ENCODE peak calls at places on chromosomes 1 and 21, in ten cellular contexts. One of them, this sample, is unnamed.

GRCh38 chr1:213484758-213485157 is 433.7 kb downstream of the RPS6KC1 start:
- DNase-seq in RWPE1: no peak
- DNase-seq in activated T-cell treated with anti-CD3 and anti-CD28 coated beads for 1 hour: no peak
- DNase-seq in fibroblast of lung: no peak
- DNase-seq in caudate nucleus: no peak
- DNase-seq in RPMI7951: no peak
- DNase-seq in neural crest cell: no peak
- DNase-seq in activated CD4-positive, alpha-beta T cell treated with anti-CD3 and anti-CD28 coated beads, Interleukin-2, amount 50 U/mL, for 48 hours: no peak
- DNase-seq in IMR-90: no peak
- DNase-seq in midbrain: no peak
- DNase-seq in this sample: no peak

GRCh38 chr1:209641216-209642181 is 10.7 kb downstream of the LAMB3 start:
- DNase-seq in midbrain: peak
- DNase-seq in activated T-cell treated with anti-CD3 and anti-CD28 coated beads for 1 hour: no peak
- DNase-seq in RPMI7951: peak
- DNase-seq in caudate nucleus: peak
- DNase-seq in IMR-90: no peak
- DNase-seq in RWPE1: no peak
- DNase-seq in fibroblast of lung: peak
- DNase-seq in neural crest cell: no peak
- DNase-seq in activated CD4-positive, alpha-beta T cell treated with anti-CD3 and anti-CD28 coated beads, Interleukin-2, amount 50 U/mL, for 48 hours: no peak
- DNase-seq in this sample: peak

GRCh38 chr1:219279017-219279770 is 105.5 kb downstream of the LYPLAL1 start:
- DNase-seq in RPMI7951: no peak
- DNase-seq in RWPE1: no peak
- DNase-seq in fibroblast of lung: no peak
- DNase-seq in caudate nucleus: no peak
- DNase-seq in midbrain: no peak
- DNase-seq in activated T-cell treated with anti-CD3 and anti-CD28 coated beads for 1 hour: no peak
- DNase-seq in IMR-90: peak
- DNase-seq in neural crest cell: no peak
- DNase-seq in activated CD4-positive, alpha-beta T cell treated with anti-CD3 and anti-CD28 coated beads, Interleukin-2, amount 50 U/mL, for 48 hours: no peak
- DNase-seq in this sample: no peak

GRCh38 chr1:178241057-178241456 is 147.2 kb downstream of the RASAL2 start:
- DNase-seq in activated T-cell treated with anti-CD3 and anti-CD28 coated beads for 1 hour: no peak
- DNase-seq in RPMI7951: peak
- DNase-seq in neural crest cell: no peak
- DNase-seq in RWPE1: peak
- DNase-seq in fibroblast of lung: peak
- DNase-seq in IMR-90: peak
- DNase-seq in caudate nucleus: no peak
- DNase-seq in midbrain: no peak
- DNase-seq in activated CD4-positive, alpha-beta T cell treated with anti-CD3 and anti-CD28 coated beads, Interleukin-2, amount 50 U/mL, for 48 hours: no peak
- DNase-seq in this sample: peak

GRCh38 chr1:34831721-34832246 is 27.8 kb downstream of the SMIM12 start:
- DNase-seq in midbrain: no peak
- DNase-seq in neural crest cell: no peak
- DNase-seq in activated T-cell treated with anti-CD3 and anti-CD28 coated beads for 1 hour: no peak
- DNase-seq in activated CD4-positive, alpha-beta T cell treated with anti-CD3 and anti-CD28 coated beads, Interleukin-2, amount 50 U/mL, for 48 hours: no peak
- DNase-seq in RPMI7951: no peak
- DNase-seq in IMR-90: no peak
- DNase-seq in fibroblast of lung: no peak
- DNase-seq in RWPE1: no peak
- DNase-seq in caudate nucleus: no peak
- DNase-seq in this sample: no peak

GRCh38 chr21:25313891-25314646 is 293.2 kb downstream of the MRPL39 start:
- DNase-seq in RPMI7951: peak
- DNase-seq in midbrain: no peak
- DNase-seq in IMR-90: peak
- DNase-seq in fibroblast of lung: peak
- DNase-seq in activated CD4-positive, alpha-beta T cell treated with anti-CD3 and anti-CD28 coated beads, Interleukin-2, amount 50 U/mL, for 48 hours: no peak
- DNase-seq in caudate nucleus: no peak
- DNase-seq in activated T-cell treated with anti-CD3 and anti-CD28 coated beads for 1 hour: no peak
- DNase-seq in neural crest cell: no peak
- DNase-seq in RWPE1: peak
- DNase-seq in this sample: no peak

GRCh38 chr1:56478734-56479133 is 100.6 kb downstream of the PLPP3 start:
- DNase-seq in IMR-90: no peak
- DNase-seq in RPMI7951: no peak
- DNase-seq in RWPE1: no peak
- DNase-seq in caudate nucleus: no peak
- DNase-seq in neural crest cell: no peak
- DNase-seq in activated T-cell treated with anti-CD3 and anti-CD28 coated beads for 1 hour: no peak
- DNase-seq in fibroblast of lung: no peak
- DNase-seq in activated CD4-positive, alpha-beta T cell treated with anti-CD3 and anti-CD28 coated beads, Interleukin-2, amount 50 U/mL, for 48 hours: no peak
- DNase-seq in midbrain: no peak
- DNase-seq in this sample: no peak

GRCh38 chr1:55194851-55195250 is 20.3 kb downstream of the USP24 start:
- DNase-seq in neural crest cell: no peak
- DNase-seq in activated T-cell treated with anti-CD3 and anti-CD28 coated beads for 1 hour: no peak
- DNase-seq in RWPE1: no peak
- DNase-seq in caudate nucleus: no peak
- DNase-seq in activated CD4-positive, alpha-beta T cell treated with anti-CD3 and anti-CD28 coated beads, Interleukin-2, amount 50 U/mL, for 48 hours: no peak
- DNase-seq in fibroblast of lung: no peak
- DNase-seq in midbrain: no peak
- DNase-seq in IMR-90: no peak
- DNase-seq in RPMI7951: no peak
- DNase-seq in this sample: no peak

GRCh38 chr1:50352428-50352827 is 70.8 kb downstream of the DMRTA2 start:
- DNase-seq in activated CD4-positive, alpha-beta T cell treated with anti-CD3 and anti-CD28 coated beads, Interleukin-2, amount 50 U/mL, for 48 hours: no peak
- DNase-seq in IMR-90: no peak
- DNase-seq in activated T-cell treated with anti-CD3 and anti-CD28 coated beads for 1 hour: no peak
- DNase-seq in midbrain: no peak
- DNase-seq in caudate nucleus: no peak
- DNase-seq in fibroblast of lung: no peak
- DNase-seq in neural crest cell: no peak
- DNase-seq in RWPE1: no peak
- DNase-seq in RPMI7951: no peak
- DNase-seq in this sample: no peak

GRCh38 chr1:150429805-150430204 is 57.4 kb upstream of the TARS2 start:
- DNase-seq in activated T-cell treated with anti-CD3 and anti-CD28 coated beads for 1 hour: no peak
- DNase-seq in neural crest cell: no peak
- DNase-seq in fibroblast of lung: peak
- DNase-seq in IMR-90: peak
- DNase-seq in caudate nucleus: no peak
- DNase-seq in midbrain: no peak
- DNase-seq in RWPE1: peak
- DNase-seq in RPMI7951: no peak
- DNase-seq in activated CD4-positive, alpha-beta T cell treated with anti-CD3 and anti-CD28 coated beads, Interleukin-2, amount 50 U/mL, for 48 hours: no peak
- DNase-seq in this sample: peak

GRCh38 chr1:192108143-192108542 is 50.1 kb upstream of the RGS18 start:
- DNase-seq in RPMI7951: no peak
- DNase-seq in fibroblast of lung: no peak
- DNase-seq in midbrain: no peak
- DNase-seq in IMR-90: no peak
- DNase-seq in caudate nucleus: no peak
- DNase-seq in neural crest cell: no peak
- DNase-seq in activated T-cell treated with anti-CD3 and anti-CD28 coated beads for 1 hour: no peak
- DNase-seq in activated CD4-positive, alpha-beta T cell treated with anti-CD3 and anti-CD28 coated beads, Interleukin-2, amount 50 U/mL, for 48 hours: no peak
- DNase-seq in RWPE1: no peak
- DNase-seq in this sample: no peak

GRCh38 chr1:207818971-207819451 is 67.2 kb downstream of the CD46 start:
- DNase-seq in activated T-cell treated with anti-CD3 and anti-CD28 coated beads for 1 hour: no peak
- DNase-seq in RPMI7951: peak
- DNase-seq in neural crest cell: no peak
- DNase-seq in fibroblast of lung: peak
- DNase-seq in RWPE1: no peak
- DNase-seq in caudate nucleus: no peak
- DNase-seq in activated CD4-positive, alpha-beta T cell treated with anti-CD3 and anti-CD28 coated beads, Interleukin-2, amount 50 U/mL, for 48 hours: no peak
- DNase-seq in midbrain: peak
- DNase-seq in IMR-90: peak
- DNase-seq in this sample: peak

GRCh38 chr21:35540950-35541632 is 492.0 kb upstream of the RUNX1 start:
- DNase-seq in neural crest cell: no peak
- DNase-seq in IMR-90: no peak
- DNase-seq in activated CD4-positive, alpha-beta T cell treated with anti-CD3 and anti-CD28 coated beads, Interleukin-2, amount 50 U/mL, for 48 hours: no peak
- DNase-seq in activated T-cell treated with anti-CD3 and anti-CD28 coated beads for 1 hour: no peak
- DNase-seq in midbrain: no peak
- DNase-seq in fibroblast of lung: no peak
- DNase-seq in RWPE1: no peak
- DNase-seq in RPMI7951: peak
- DNase-seq in caudate nucleus: no peak
- DNase-seq in this sample: no peak

GRCh38 chr1:194809665-194810064 is 1623.3 kb upstream of the B3GALT2 start:
- DNase-seq in activated T-cell treated with anti-CD3 and anti-CD28 coated beads for 1 hour: no peak
- DNase-seq in fibroblast of lung: no peak
- DNase-seq in activated CD4-positive, alpha-beta T cell treated with anti-CD3 and anti-CD28 coated beads, Interleukin-2, amount 50 U/mL, for 48 hours: no peak
- DNase-seq in RPMI7951: no peak
- DNase-seq in midbrain: no peak
- DNase-seq in RWPE1: no peak
- DNase-seq in neural crest cell: no peak
- DNase-seq in caudate nucleus: no peak
- DNase-seq in IMR-90: no peak
- DNase-seq in this sample: no peak

GRCh38 chr1:22524481-22524880 is 38.8 kb upstream of the EPHA8 start:
- DNase-seq in RWPE1: no peak
- DNase-seq in activated T-cell treated with anti-CD3 and anti-CD28 coated beads for 1 hour: no peak
- DNase-seq in IMR-90: no peak
- DNase-seq in midbrain: no peak
- DNase-seq in activated CD4-positive, alpha-beta T cell treated with anti-CD3 and anti-CD28 coated beads, Interleukin-2, amount 50 U/mL, for 48 hours: no peak
- DNase-seq in caudate nucleus: no peak
- DNase-seq in RPMI7951: no peak
- DNase-seq in fibroblast of lung: no peak
- DNase-seq in neural crest cell: no peak
- DNase-seq in this sample: no peak

GRCh38 chr1:22870201-22870871 is 102.3 kb downstream of the LACTBL1 start:
- DNase-seq in fibroblast of lung: no peak
- DNase-seq in RWPE1: no peak
- DNase-seq in activated T-cell treated with anti-CD3 and anti-CD28 coated beads for 1 hour: no peak
- DNase-seq in IMR-90: peak
- DNase-seq in neural crest cell: no peak
- DNase-seq in activated CD4-positive, alpha-beta T cell treated with anti-CD3 and anti-CD28 coated beads, Interleukin-2, amount 50 U/mL, for 48 hours: no peak
- DNase-seq in caudate nucleus: no peak
- DNase-seq in midbrain: no peak
- DNase-seq in RPMI7951: peak
- DNase-seq in this sample: no peak

GRCh38 chr21:42303443-42303842 is 11.8 kb downstream of the TFF3 start:
- DNase-seq in caudate nucleus: no peak
- DNase-seq in activated CD4-positive, alpha-beta T cell treated with anti-CD3 and anti-CD28 coated beads, Interleukin-2, amount 50 U/mL, for 48 hours: no peak
- DNase-seq in IMR-90: no peak
- DNase-seq in RPMI7951: no peak
- DNase-seq in fibroblast of lung: no peak
- DNase-seq in neural crest cell: no peak
- DNase-seq in RWPE1: no peak
- DNase-seq in activated T-cell treated with anti-CD3 and anti-CD28 coated beads for 1 hour: no peak
- DNase-seq in midbrain: no peak
- DNase-seq in this sample: no peak

GRCh38 chr21:42232176-42232825 is 13.4 kb downstream of the ABCG1 start:
- DNase-seq in fibroblast of lung: no peak
- DNase-seq in midbrain: no peak
- DNase-seq in activated CD4-positive, alpha-beta T cell treated with anti-CD3 and anti-CD28 coated beads, Interleukin-2, amount 50 U/mL, for 48 hours: no peak
- DNase-seq in caudate nucleus: no peak
- DNase-seq in RPMI7951: no peak
- DNase-seq in IMR-90: no peak
- DNase-seq in activated T-cell treated with anti-CD3 and anti-CD28 coated beads for 1 hour: no peak
- DNase-seq in RWPE1: no peak
- DNase-seq in neural crest cell: no peak
- DNase-seq in this sample: no peak

GRCh38 chr1:9721606-9722377 is 70.3 kb downstream of the PIK3CD start:
- DNase-seq in activated CD4-positive, alpha-beta T cell treated with anti-CD3 and anti-CD28 coated beads, Interleukin-2, amount 50 U/mL, for 48 hours: peak
- DNase-seq in RPMI7951: no peak
- DNase-seq in fibroblast of lung: peak
- DNase-seq in activated T-cell treated with anti-CD3 and anti-CD28 coated beads for 1 hour: peak
- DNase-seq in neural crest cell: peak
- DNase-seq in IMR-90: no peak
- DNase-seq in RWPE1: peak
- DNase-seq in caudate nucleus: no peak
- DNase-seq in midbrain: peak
- DNase-seq in this sample: peak

GRCh38 chr1:114037503-114037890 is 58.2 kb downstream of the OLFML3 start:
- DNase-seq in activated CD4-positive, alpha-beta T cell treated with anti-CD3 and anti-CD28 coated beads, Interleukin-2, amount 50 U/mL, for 48 hours: no peak
- DNase-seq in midbrain: no peak
- DNase-seq in fibroblast of lung: no peak
- DNase-seq in RPMI7951: no peak
- DNase-seq in caudate nucleus: no peak
- DNase-seq in activated T-cell treated with anti-CD3 and anti-CD28 coated beads for 1 hour: no peak
- DNase-seq in RWPE1: no peak
- DNase-seq in neural crest cell: no peak
- DNase-seq in IMR-90: no peak
- DNase-seq in this sample: no peak

GRCh38 chr1:53619811-53620619 is 118.9 kb downstream of the GLIS1 start:
- DNase-seq in RPMI7951: no peak
- DNase-seq in midbrain: peak
- DNase-seq in IMR-90: peak
- DNase-seq in RWPE1: no peak
- DNase-seq in caudate nucleus: peak
- DNase-seq in fibroblast of lung: peak
- DNase-seq in neural crest cell: no peak
- DNase-seq in activated T-cell treated with anti-CD3 and anti-CD28 coated beads for 1 hour: no peak
- DNase-seq in activated CD4-positive, alpha-beta T cell treated with anti-CD3 and anti-CD28 coated beads, Interleukin-2, amount 50 U/mL, for 48 hours: no peak
- DNase-seq in this sample: peak

GRCh38 chr1:64234714-64235113 is 31.3 kb downstream of the UBE2U start:
- DNase-seq in neural crest cell: no peak
- DNase-seq in RWPE1: no peak
- DNase-seq in activated CD4-positive, alpha-beta T cell treated with anti-CD3 and anti-CD28 coated beads, Interleukin-2, amount 50 U/mL, for 48 hours: no peak
- DNase-seq in RPMI7951: no peak
- DNase-seq in fibroblast of lung: no peak
- DNase-seq in IMR-90: no peak
- DNase-seq in activated T-cell treated with anti-CD3 and anti-CD28 coated beads for 1 hour: no peak
- DNase-seq in caudate nucleus: no peak
- DNase-seq in midbrain: no peak
- DNase-seq in this sample: no peak

GRCh38 chr1:226535626-226536025 is 12.9 kb upstream of the STUM start:
- DNase-seq in activated T-cell treated with anti-CD3 and anti-CD28 coated beads for 1 hour: no peak
- DNase-seq in caudate nucleus: no peak
- DNase-seq in IMR-90: no peak
- DNase-seq in neural crest cell: no peak
- DNase-seq in fibroblast of lung: no peak
- DNase-seq in RPMI7951: no peak
- DNase-seq in midbrain: no peak
- DNase-seq in activated CD4-positive, alpha-beta T cell treated with anti-CD3 and anti-CD28 coated beads, Interleukin-2, amount 50 U/mL, for 48 hours: no peak
- DNase-seq in RWPE1: no peak
- DNase-seq in this sample: no peak

GRCh38 chr1:166511754-166512153 is 327.5 kb upstream of the POGK start:
- DNase-seq in midbrain: no peak
- DNase-seq in activated CD4-positive, alpha-beta T cell treated with anti-CD3 and anti-CD28 coated beads, Interleukin-2, amount 50 U/mL, for 48 hours: no peak
- DNase-seq in neural crest cell: no peak
- DNase-seq in activated T-cell treated with anti-CD3 and anti-CD28 coated beads for 1 hour: no peak
- DNase-seq in caudate nucleus: no peak
- DNase-seq in fibroblast of lung: no peak
- DNase-seq in RWPE1: no peak
- DNase-seq in RPMI7951: peak
- DNase-seq in IMR-90: no peak
- DNase-seq in this sample: no peak

GRCh38 chr1:182588460-182589396 is at the start of gene RNASEL:
- DNase-seq in RPMI7951: peak
- DNase-seq in RWPE1: peak
- DNase-seq in activated CD4-positive, alpha-beta T cell treated with anti-CD3 and anti-CD28 coated beads, Interleukin-2, amount 50 U/mL, for 48 hours: peak
- DNase-seq in caudate nucleus: peak
- DNase-seq in fibroblast of lung: peak
- DNase-seq in midbrain: peak
- DNase-seq in neural crest cell: peak
- DNase-seq in activated T-cell treated with anti-CD3 and anti-CD28 coated beads for 1 hour: peak
- DNase-seq in IMR-90: peak
- DNase-seq in this sample: peak

GRCh38 chr1:228367798-228368791 is 38.5 kb downstream of the TRIM11 start:
- DNase-seq in neural crest cell: no peak
- DNase-seq in caudate nucleus: no peak
- DNase-seq in activated CD4-positive, alpha-beta T cell treated with anti-CD3 and anti-CD28 coated beads, Interleukin-2, amount 50 U/mL, for 48 hours: no peak
- DNase-seq in IMR-90: no peak
- DNase-seq in fibroblast of lung: no peak
- DNase-seq in midbrain: no peak
- DNase-seq in activated T-cell treated with anti-CD3 and anti-CD28 coated beads for 1 hour: no peak
- DNase-seq in RPMI7951: no peak
- DNase-seq in RWPE1: no peak
- DNase-seq in this sample: no peak

GRCh38 chr1:183270541-183271141 is 84.6 kb downstream of the LAMC2 start:
- DNase-seq in activated CD4-positive, alpha-beta T cell treated with anti-CD3 and anti-CD28 coated beads, Interleukin-2, amount 50 U/mL, for 48 hours: no peak
- DNase-seq in RWPE1: no peak
- DNase-seq in neural crest cell: no peak
- DNase-seq in IMR-90: peak
- DNase-seq in midbrain: no peak
- DNase-seq in RPMI7951: peak
- DNase-seq in activated T-cell treated with anti-CD3 and anti-CD28 coated beads for 1 hour: no peak
- DNase-seq in fibroblast of lung: peak
- DNase-seq in caudate nucleus: no peak
- DNase-seq in this sample: peak

GRCh38 chr1:234598974-234599616 is 10.9 kb downstream of the IRF2BP2 start:
- DNase-seq in RPMI7951: no peak
- DNase-seq in caudate nucleus: no peak
- DNase-seq in IMR-90: no peak
- DNase-seq in activated T-cell treated with anti-CD3 and anti-CD28 coated beads for 1 hour: no peak
- DNase-seq in midbrain: no peak
- DNase-seq in activated CD4-positive, alpha-beta T cell treated with anti-CD3 and anti-CD28 coated beads, Interleukin-2, amount 50 U/mL, for 48 hours: no peak
- DNase-seq in neural crest cell: no peak
- DNase-seq in RWPE1: no peak
- DNase-seq in fibroblast of lung: no peak
- DNase-seq in this sample: peak